ENCODE peak calls at places on chromosomes 13 and 19, in six cellular contexts. One of them, this sample, is unnamed.

GRCh38 chr19:7986321-7987083 is 18.9 kb downstream of the ELAVL1 start:
- DNase-seq in adipocyte: peak
- DNase-seq in heart left ventricle: no peak
- DNase-seq in T-helper 9 cell: no peak
- DNase-seq in astrocyte of the spinal cord: peak
- DNase-seq in dorsolateral prefrontal cortex: no peak
- DNase-seq in this sample: no peak

GRCh38 chr19:6489278-6490061 is 7.9 kb upstream of the DENND1C start:
- DNase-seq in adipocyte: no peak
- DNase-seq in heart left ventricle: no peak
- DNase-seq in T-helper 9 cell: no peak
- DNase-seq in astrocyte of the spinal cord: no peak
- DNase-seq in dorsolateral prefrontal cortex: no peak
- DNase-seq in this sample: no peak

GRCh38 chr13:20814224-20814910 is 40.6 kb upstream of the EEF1AKMT1 start:
- DNase-seq in adipocyte: peak
- DNase-seq in heart left ventricle: peak
- DNase-seq in T-helper 9 cell: no peak
- DNase-seq in astrocyte of the spinal cord: peak
- DNase-seq in dorsolateral prefrontal cortex: peak
- DNase-seq in this sample: peak

GRCh38 chr19:15072930-15073647 is 8.9 kb upstream of the OR1I1 start:
- DNase-seq in adipocyte: no peak
- DNase-seq in heart left ventricle: no peak
- DNase-seq in T-helper 9 cell: no peak
- DNase-seq in astrocyte of the spinal cord: no peak
- DNase-seq in dorsolateral prefrontal cortex: no peak
- DNase-seq in this sample: no peak

GRCh38 chr13:26707122-26708006 is 53.2 kb downstream of the GPR12 start:
- DNase-seq in adipocyte: peak
- DNase-seq in heart left ventricle: no peak
- DNase-seq in T-helper 9 cell: peak
- DNase-seq in astrocyte of the spinal cord: peak
- DNase-seq in dorsolateral prefrontal cortex: peak
- DNase-seq in this sample: no peak

GRCh38 chr19:12603714-12604113 is 6.9 kb downstream of the ZNF490 start:
- DNase-seq in adipocyte: no peak
- DNase-seq in heart left ventricle: no peak
- DNase-seq in T-helper 9 cell: peak
- DNase-seq in astrocyte of the spinal cord: peak
- DNase-seq in dorsolateral prefrontal cortex: no peak
- DNase-seq in this sample: no peak

GRCh38 chr19:46813570-46814358 is 25.4 kb upstream of the SLC1A5 start:
- DNase-seq in adipocyte: peak
- DNase-seq in heart left ventricle: peak
- DNase-seq in T-helper 9 cell: no peak
- DNase-seq in astrocyte of the spinal cord: peak
- DNase-seq in dorsolateral prefrontal cortex: no peak
- DNase-seq in this sample: peak

GRCh38 chr19:40266111-40266510 is 19.0 kb downstream of the AKT2 start:
- DNase-seq in adipocyte: no peak
- DNase-seq in heart left ventricle: peak
- DNase-seq in T-helper 9 cell: no peak
- DNase-seq in astrocyte of the spinal cord: no peak
- DNase-seq in dorsolateral prefrontal cortex: peak
- DNase-seq in this sample: peak

GRCh38 chr13:23767806-23768205 is 121.4 kb downstream of the MIPEP start:
- DNase-seq in adipocyte: no peak
- DNase-seq in heart left ventricle: no peak
- DNase-seq in T-helper 9 cell: no peak
- DNase-seq in astrocyte of the spinal cord: no peak
- DNase-seq in dorsolateral prefrontal cortex: no peak
- DNase-seq in this sample: no peak

GRCh38 chr19:31534231-31534630 is 185.0 kb upstream of the TSHZ3 start:
- DNase-seq in adipocyte: no peak
- DNase-seq in heart left ventricle: no peak
- DNase-seq in T-helper 9 cell: no peak
- DNase-seq in astrocyte of the spinal cord: no peak
- DNase-seq in dorsolateral prefrontal cortex: no peak
- DNase-seq in this sample: no peak

GRCh38 chr13:96650301-96650886 is 343.9 kb downstream of the OXGR1 start:
- DNase-seq in adipocyte: peak
- DNase-seq in heart left ventricle: no peak
- DNase-seq in T-helper 9 cell: no peak
- DNase-seq in astrocyte of the spinal cord: peak
- DNase-seq in dorsolateral prefrontal cortex: no peak
- DNase-seq in this sample: no peak

GRCh38 chr13:99256283-99256682 is 1.9 kb downstream of the GPR18 start:
- DNase-seq in adipocyte: no peak
- DNase-seq in heart left ventricle: no peak
- DNase-seq in T-helper 9 cell: no peak
- DNase-seq in astrocyte of the spinal cord: no peak
- DNase-seq in dorsolateral prefrontal cortex: no peak
- DNase-seq in this sample: no peak

GRCh38 chr13:38667526-38668094 is 19.3 kb upstream of the FREM2 start:
- DNase-seq in adipocyte: no peak
- DNase-seq in heart left ventricle: no peak
- DNase-seq in T-helper 9 cell: no peak
- DNase-seq in astrocyte of the spinal cord: no peak
- DNase-seq in dorsolateral prefrontal cortex: no peak
- DNase-seq in this sample: no peak

GRCh38 chr19:38190793-38191192 is 33.2 kb downstream of the DPF1 start:
- DNase-seq in adipocyte: no peak
- DNase-seq in heart left ventricle: no peak
- DNase-seq in T-helper 9 cell: no peak
- DNase-seq in astrocyte of the spinal cord: no peak
- DNase-seq in dorsolateral prefrontal cortex: no peak
- DNase-seq in this sample: peak

GRCh38 chr13:49217962-49218492 is 2.1 kb upstream of the MLNR start:
- DNase-seq in adipocyte: no peak
- DNase-seq in heart left ventricle: no peak
- DNase-seq in T-helper 9 cell: no peak
- DNase-seq in astrocyte of the spinal cord: no peak
- DNase-seq in dorsolateral prefrontal cortex: no peak
- DNase-seq in this sample: no peak

GRCh38 chr19:33311326-33311682 is 9.0 kb upstream of the CEBPA start:
- DNase-seq in adipocyte: no peak
- DNase-seq in heart left ventricle: no peak
- DNase-seq in T-helper 9 cell: no peak
- DNase-seq in astrocyte of the spinal cord: no peak
- DNase-seq in dorsolateral prefrontal cortex: no peak
- DNase-seq in this sample: no peak

GRCh38 chr19:40982594-40983101 is 8.4 kb upstream of the CYP2B6 start:
- DNase-seq in adipocyte: no peak
- DNase-seq in heart left ventricle: no peak
- DNase-seq in T-helper 9 cell: no peak
- DNase-seq in astrocyte of the spinal cord: no peak
- DNase-seq in dorsolateral prefrontal cortex: no peak
- DNase-seq in this sample: no peak

GRCh38 chr19:32744555-32745325 is 25.2 kb downstream of the TDRD12 start:
- DNase-seq in adipocyte: no peak
- DNase-seq in heart left ventricle: no peak
- DNase-seq in T-helper 9 cell: no peak
- DNase-seq in astrocyte of the spinal cord: no peak
- DNase-seq in dorsolateral prefrontal cortex: no peak
- DNase-seq in this sample: no peak